ENCODE peak calls at places on chromosome 22, in ten cellular contexts. One of them, this sample, is unnamed.
A peak's percentile ranks its signal among the peaks of the same experiment; 100 is the strongest.

GRCh38 chr22:44505796-44506354 is 7.8 kb upstream of the RTL6 start:
- DNase-seq in body of pancreas: no peak
- DNase-seq in psoas muscle: no peak
- DNase-seq in upper lobe of right lung: no peak
- DNase-seq in heart left ventricle: no peak
- DNase-seq in spleen: no peak
- DNase-seq in brain microvascular endothelial cell: no peak
- DNase-seq in AG04450: no peak
- DNase-seq in astrocyte of the spinal cord: no peak
- DNase-seq in fibroblast of pulmonary artery: no peak
- DNase-seq in this sample: no peak

GRCh38 chr22:33302049-33302545 is 243.9 kb upstream of the SYN3 start:
- DNase-seq in body of pancreas: peak; percentile 79
- DNase-seq in psoas muscle: peak; percentile 81
- DNase-seq in upper lobe of right lung: peak; percentile 84
- DNase-seq in heart left ventricle: peak; percentile 89
- DNase-seq in spleen: peak; percentile 90
- DNase-seq in brain microvascular endothelial cell: peak; percentile 74
- DNase-seq in AG04450: peak; percentile 39
- DNase-seq in astrocyte of the spinal cord: peak; percentile 47
- DNase-seq in fibroblast of pulmonary artery: peak; percentile 68
- DNase-seq in this sample: peak; percentile 5

GRCh38 chr22:50260801-50261614 is 475 bp downstream of the MAPK12 start:
- DNase-seq in body of pancreas: no peak
- DNase-seq in psoas muscle: no peak
- DNase-seq in upper lobe of right lung: no peak
- DNase-seq in heart left ventricle: peak; percentile 70
- DNase-seq in spleen: no peak
- DNase-seq in brain microvascular endothelial cell: peak; percentile 43
- DNase-seq in AG04450: no peak
- DNase-seq in astrocyte of the spinal cord: peak; percentile 66
- DNase-seq in fibroblast of pulmonary artery: peak; percentile 71
- DNase-seq in this sample: no peak

GRCh38 chr22:44456661-44457412 is 41.2 kb downstream of the RTL6 start:
- DNase-seq in body of pancreas: no peak
- DNase-seq in psoas muscle: no peak
- DNase-seq in upper lobe of right lung: no peak
- DNase-seq in heart left ventricle: no peak
- DNase-seq in spleen: peak; percentile 56
- DNase-seq in brain microvascular endothelial cell: no peak
- DNase-seq in AG04450: no peak
- DNase-seq in astrocyte of the spinal cord: no peak
- DNase-seq in fibroblast of pulmonary artery: no peak
- DNase-seq in this sample: no peak

GRCh38 chr22:26617251-26618199 is at the start of gene CRYBB1:
- DNase-seq in body of pancreas: peak; percentile 44
- DNase-seq in psoas muscle: no peak
- DNase-seq in upper lobe of right lung: no peak
- DNase-seq in heart left ventricle: peak; percentile 66
- DNase-seq in spleen: peak; percentile 77
- DNase-seq in brain microvascular endothelial cell: no peak
- DNase-seq in AG04450: no peak
- DNase-seq in astrocyte of the spinal cord: no peak
- DNase-seq in fibroblast of pulmonary artery: no peak
- DNase-seq in this sample: no peak

GRCh38 chr22:22895776-22896445 is 8.3 kb downstream of the IGLL5 start:
- DNase-seq in body of pancreas: no peak
- DNase-seq in psoas muscle: no peak
- DNase-seq in upper lobe of right lung: peak; percentile 47
- DNase-seq in heart left ventricle: no peak
- DNase-seq in spleen: peak; percentile 51
- DNase-seq in brain microvascular endothelial cell: no peak
- DNase-seq in AG04450: no peak
- DNase-seq in astrocyte of the spinal cord: no peak
- DNase-seq in fibroblast of pulmonary artery: no peak
- DNase-seq in this sample: no peak

GRCh38 chr22:43953988-43954771 is 1.1 kb upstream of the SAMM50 start:
- DNase-seq in body of pancreas: no peak
- DNase-seq in psoas muscle: no peak
- DNase-seq in upper lobe of right lung: no peak
- DNase-seq in heart left ventricle: no peak
- DNase-seq in spleen: no peak
- DNase-seq in brain microvascular endothelial cell: no peak
- DNase-seq in AG04450: no peak
- DNase-seq in astrocyte of the spinal cord: no peak
- DNase-seq in fibroblast of pulmonary artery: no peak
- DNase-seq in this sample: no peak

GRCh38 chr22:41285441-41285819 is 557 bp downstream of the RANGAP1 start:
- DNase-seq in body of pancreas: peak; percentile 74
- DNase-seq in psoas muscle: peak; percentile 68
- DNase-seq in upper lobe of right lung: peak; percentile 76
- DNase-seq in heart left ventricle: peak; percentile 54
- DNase-seq in spleen: peak; percentile 88
- DNase-seq in brain microvascular endothelial cell: peak; percentile 92
- DNase-seq in AG04450: peak; percentile 51
- DNase-seq in astrocyte of the spinal cord: peak; percentile 91
- DNase-seq in fibroblast of pulmonary artery: peak; percentile 84
- DNase-seq in this sample: peak; percentile 85

GRCh38 chr22:36395061-36395849 is 7.5 kb upstream of the MYH9 start:
- DNase-seq in body of pancreas: no peak
- DNase-seq in psoas muscle: no peak
- DNase-seq in upper lobe of right lung: peak; percentile 71
- DNase-seq in heart left ventricle: no peak
- DNase-seq in spleen: no peak
- DNase-seq in brain microvascular endothelial cell: no peak
- DNase-seq in AG04450: no peak
- DNase-seq in astrocyte of the spinal cord: no peak
- DNase-seq in fibroblast of pulmonary artery: no peak
- DNase-seq in this sample: no peak

GRCh38 chr22:19061471-19062138 is 60.6 kb downstream of the DGCR2 start:
- DNase-seq in body of pancreas: no peak
- DNase-seq in psoas muscle: no peak
- DNase-seq in upper lobe of right lung: peak; percentile 21
- DNase-seq in heart left ventricle: no peak
- DNase-seq in spleen: peak; percentile 17
- DNase-seq in brain microvascular endothelial cell: no peak
- DNase-seq in AG04450: no peak
- DNase-seq in astrocyte of the spinal cord: no peak
- DNase-seq in fibroblast of pulmonary artery: no peak
- DNase-seq in this sample: no peak

GRCh38 chr22:44828193-44828592 is 75.8 kb downstream of the ARHGAP8 start:
- DNase-seq in body of pancreas: no peak
- DNase-seq in psoas muscle: no peak
- DNase-seq in upper lobe of right lung: no peak
- DNase-seq in heart left ventricle: no peak
- DNase-seq in spleen: no peak
- DNase-seq in brain microvascular endothelial cell: no peak
- DNase-seq in AG04450: no peak
- DNase-seq in astrocyte of the spinal cord: no peak
- DNase-seq in fibroblast of pulmonary artery: no peak
- DNase-seq in this sample: no peak

GRCh38 chr22:28112548-28113043 is 193.5 kb upstream of the PITPNB start:
- DNase-seq in body of pancreas: peak; percentile 48
- DNase-seq in psoas muscle: peak; percentile 59
- DNase-seq in upper lobe of right lung: no peak
- DNase-seq in heart left ventricle: peak; percentile 78
- DNase-seq in spleen: no peak
- DNase-seq in brain microvascular endothelial cell: peak; percentile 45
- DNase-seq in AG04450: no peak
- DNase-seq in astrocyte of the spinal cord: peak; percentile 44
- DNase-seq in fibroblast of pulmonary artery: peak; percentile 69
- DNase-seq in this sample: no peak

GRCh38 chr22:46706060-46706459 is 32.0 kb downstream of the CERK start:
- DNase-seq in body of pancreas: no peak
- DNase-seq in psoas muscle: no peak
- DNase-seq in upper lobe of right lung: no peak
- DNase-seq in heart left ventricle: no peak
- DNase-seq in spleen: no peak
- DNase-seq in brain microvascular endothelial cell: no peak
- DNase-seq in AG04450: no peak
- DNase-seq in astrocyte of the spinal cord: no peak
- DNase-seq in fibroblast of pulmonary artery: no peak
- DNase-seq in this sample: no peak
- H3K4me3 ChIP-seq in body of pancreas: no peak overlapping the region
- H3K4me3 ChIP-seq in psoas muscle: no peak overlapping the region
- H3K4me3 ChIP-seq in upper lobe of right lung: no peak overlapping the region
- H3K4me3 ChIP-seq in heart left ventricle: no peak overlapping the region
- H3K4me3 ChIP-seq in spleen: no peak overlapping the region
- H3K4me3 ChIP-seq in brain microvascular endothelial cell: no peak overlapping the region
- H3K4me3 ChIP-seq in AG04450: no peak overlapping the region
- H3K4me3 ChIP-seq in astrocyte of the spinal cord: no peak overlapping the region
- H3K4me3 ChIP-seq in fibroblast of pulmonary artery: no peak overlapping the region
- H3K4me3 ChIP-seq in this sample: no peak overlapping the region

GRCh38 chr22:39016592-39016991 is 2.5 kb downstream of the APOBEC3C start:
- DNase-seq in body of pancreas: no peak
- DNase-seq in psoas muscle: no peak
- DNase-seq in upper lobe of right lung: no peak
- DNase-seq in heart left ventricle: no peak
- DNase-seq in spleen: no peak
- DNase-seq in brain microvascular endothelial cell: no peak
- DNase-seq in AG04450: no peak
- DNase-seq in astrocyte of the spinal cord: no peak
- DNase-seq in fibroblast of pulmonary artery: no peak
- DNase-seq in this sample: no peak
- TF ChIP-seq CTCF in body of pancreas: no peak
- TF ChIP-seq CTCF in psoas muscle: no peak
- TF ChIP-seq CTCF in upper lobe of right lung: no peak
- TF ChIP-seq CTCF in heart left ventricle: no peak
- TF ChIP-seq CTCF in spleen: no peak
- TF ChIP-seq CTCF in brain microvascular endothelial cell: no peak
- TF ChIP-seq CTCF in AG04450: no peak
- TF ChIP-seq CTCF in astrocyte of the spinal cord: no peak
- TF ChIP-seq CTCF in fibroblast of pulmonary artery: no peak
- TF ChIP-seq CTCF in this sample: no peak

GRCh38 chr22:38930512-38930911 is 26.9 kb upstream of the APOBEC3A start:
- DNase-seq in body of pancreas: no peak
- DNase-seq in psoas muscle: no peak
- DNase-seq in upper lobe of right lung: no peak
- DNase-seq in heart left ventricle: no peak
- DNase-seq in spleen: no peak
- DNase-seq in brain microvascular endothelial cell: no peak
- DNase-seq in AG04450: no peak
- DNase-seq in astrocyte of the spinal cord: no peak
- DNase-seq in fibroblast of pulmonary artery: no peak
- DNase-seq in this sample: no peak

GRCh38 chr22:38924197-38924952 is 33.0 kb upstream of the APOBEC3A start:
- DNase-seq in body of pancreas: peak; percentile 96
- DNase-seq in psoas muscle: peak; percentile 60
- DNase-seq in upper lobe of right lung: peak; percentile 83
- DNase-seq in heart left ventricle: peak; percentile 80
- DNase-seq in spleen: no peak
- DNase-seq in brain microvascular endothelial cell: peak; percentile 88
- DNase-seq in AG04450: peak; percentile 60
- DNase-seq in astrocyte of the spinal cord: peak; percentile 94
- DNase-seq in fibroblast of pulmonary artery: peak; percentile 90
- DNase-seq in this sample: peak; percentile 91

GRCh38 chr22:38923463-38924196 is 33.8 kb upstream of the APOBEC3A start:
- DNase-seq in body of pancreas: peak; percentile 86
- DNase-seq in psoas muscle: peak; percentile 73
- DNase-seq in upper lobe of right lung: peak; percentile 79
- DNase-seq in heart left ventricle: peak; percentile 89
- DNase-seq in spleen: no peak
- DNase-seq in brain microvascular endothelial cell: peak; percentile 36
- DNase-seq in AG04450: peak; percentile 64
- DNase-seq in astrocyte of the spinal cord: peak; percentile 88
- DNase-seq in fibroblast of pulmonary artery: peak; percentile 69
- DNase-seq in this sample: peak; percentile 69

GRCh38 chr22:38925571-38926041 is 31.8 kb upstream of the APOBEC3A start:
- DNase-seq in body of pancreas: no peak
- DNase-seq in psoas muscle: no peak
- DNase-seq in upper lobe of right lung: no peak
- DNase-seq in heart left ventricle: no peak
- DNase-seq in spleen: no peak
- DNase-seq in brain microvascular endothelial cell: no peak
- DNase-seq in AG04450: no peak
- DNase-seq in astrocyte of the spinal cord: peak; percentile 30
- DNase-seq in fibroblast of pulmonary artery: no peak
- DNase-seq in this sample: no peak

DNA sequence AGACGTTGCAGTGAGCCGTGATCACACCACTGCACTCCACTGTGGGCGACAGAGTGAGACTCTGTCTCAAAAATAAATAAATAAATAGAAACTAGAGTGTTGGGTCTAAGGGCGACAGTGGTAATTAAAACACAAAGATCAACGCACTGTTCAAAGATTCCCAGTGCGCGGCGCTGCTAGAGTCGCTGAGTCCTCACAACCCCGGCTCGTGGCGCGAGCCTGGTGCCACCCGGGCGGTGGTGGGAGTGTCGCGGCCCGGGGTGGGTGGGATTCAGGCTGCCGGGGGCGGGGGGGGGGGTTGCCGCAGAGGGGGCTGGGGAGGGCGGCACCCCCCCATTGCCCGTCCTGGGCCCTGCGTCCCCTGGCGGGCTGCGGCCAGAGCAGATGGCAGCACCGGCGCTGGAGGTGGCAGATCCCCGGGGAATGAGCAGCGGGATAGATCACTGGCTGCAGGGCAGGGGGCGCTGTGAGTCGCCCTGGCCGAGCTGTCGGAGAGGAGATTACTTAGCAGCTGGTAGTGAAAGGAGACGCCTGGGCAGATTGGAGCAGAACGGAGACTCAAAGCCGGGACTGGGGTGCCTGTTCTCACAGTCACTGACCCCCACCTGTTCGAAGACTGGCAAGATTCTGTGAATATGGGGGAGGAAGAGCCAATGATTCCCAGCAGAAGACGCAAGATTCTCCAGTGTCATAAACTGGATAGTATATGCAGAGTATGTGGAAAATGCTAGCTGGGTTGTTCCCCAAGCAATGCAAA is 30.2 kb upstream of the APOBEC3A start:
- DNase-seq in body of pancreas: peak; percentile 87
- DNase-seq in psoas muscle: peak; percentile 77
- DNase-seq in upper lobe of right lung: peak; percentile 92
- DNase-seq in heart left ventricle: peak; percentile 81
- DNase-seq in spleen: peak; percentile 91
- DNase-seq in brain microvascular endothelial cell: peak; percentile 36
- DNase-seq in AG04450: no peak
- DNase-seq in astrocyte of the spinal cord: peak; percentile 46
- DNase-seq in fibroblast of pulmonary artery: peak; percentile 39
- DNase-seq in this sample: peak; percentile 28
- H3K4me3 ChIP-seq in body of pancreas: no peak overlapping the region
- H3K4me3 ChIP-seq in psoas muscle: peak overlapping the region; percentile 59
- H3K4me3 ChIP-seq in upper lobe of right lung: peak overlapping the region; percentile 38
- H3K4me3 ChIP-seq in heart left ventricle: peak overlapping the region; percentile 34
- H3K4me3 ChIP-seq in spleen: peak overlapping the region; percentile 24
- H3K4me3 ChIP-seq in brain microvascular endothelial cell: no peak overlapping the region
- H3K4me3 ChIP-seq in AG04450: peak overlapping the region; percentile 13
- H3K4me3 ChIP-seq in astrocyte of the spinal cord: peak overlapping the region; percentile 3
- H3K4me3 ChIP-seq in fibroblast of pulmonary artery: no peak overlapping the region
- H3K4me3 ChIP-seq in this sample: peak overlapping the region; percentile 24

GRCh38 chr22:49026476-49027121 is 801.1 kb downstream of the BRD1 start:
- DNase-seq in body of pancreas: no peak
- DNase-seq in psoas muscle: no peak
- DNase-seq in upper lobe of right lung: no peak
- DNase-seq in heart left ventricle: peak; percentile 21
- DNase-seq in spleen: peak; percentile 42
- DNase-seq in brain microvascular endothelial cell: no peak
- DNase-seq in AG04450: no peak
- DNase-seq in astrocyte of the spinal cord: no peak
- DNase-seq in fibroblast of pulmonary artery: no peak
- DNase-seq in this sample: no peak
- TF ChIP-seq CTCF in body of pancreas: no peak
- TF ChIP-seq CTCF in psoas muscle: no peak
- TF ChIP-seq CTCF in upper lobe of right lung: no peak
- TF ChIP-seq CTCF in heart left ventricle: peak; percentile 36
- TF ChIP-seq CTCF in spleen: no peak
- TF ChIP-seq CTCF in brain microvascular endothelial cell: no peak
- TF ChIP-seq CTCF in AG04450: no peak
- TF ChIP-seq CTCF in astrocyte of the spinal cord: no peak
- TF ChIP-seq CTCF in fibroblast of pulmonary artery: no peak
- TF ChIP-seq CTCF in this sample: no peak